ENCODE peak calls at places on chromosome 5, in nine cellular contexts. P is aorta; G is CD8-positive, alpha-beta T cell; O is CD4-positive, alpha-beta T cell; Q is PC-9; E is brain microvascular endothelial cell; D is cardiac muscle cell; H is CD8-positive, alpha-beta memory T cell; W is astrocyte. U is an unnamed sample.

GRCh38 chr5:150502847-150503246 is 5.1 kb upstream of the NDST1 start:
- DNase-seq in P (no peak), G (no peak), O (no peak), Q (no peak), E (no peak), D (no peak), H (no peak), W (no peak), U (no peak)

GRCh38 chr5:171351674-171352073 is 36.0 kb upstream of the NPM1 start:
- DNase-seq in P (no peak), G (no peak), O (no peak), Q (no peak), E (no peak), D (peak; percentile 11), H (no peak), W (no peak), U (no peak)

GRCh38 chr5:56962286-56962685 is 10.4 kb upstream of the MIER3 start:
- DNase-seq in P (no peak), G (no peak), O (no peak), Q (no peak), E (no peak), D (peak; percentile 48), H (no peak), W (no peak), U (no peak)

GRCh38 chr5:10590226-10591047 is 26.6 kb downstream of the ANKRD33B start:
- DNase-seq in P (no peak), G (no peak), O (no peak), Q (peak; percentile 79), E (peak; percentile 53), D (peak; percentile 92), H (no peak), W (peak; percentile 72), U (no peak)

GRCh38 chr5:143440448-143441102 is 37.1 kb upstream of the NR3C1 start:
- DNase-seq in P (no peak), G (no peak), O (no peak), Q (no peak), E (no peak), D (no peak), H (no peak), W (no peak), U (no peak)

GRCh38 chr5:67115804-67116203 is 80.8 kb downstream of the CD180 start:
- DNase-seq in P (no peak), G (no peak), O (no peak), Q (no peak), E (no peak), D (no peak), H (no peak), W (no peak), U (no peak)

GRCh38 chr5:142874537-142874936 is 104.4 kb downstream of the ARHGAP26 start:
- DNase-seq in P (peak; percentile 96), G (no peak), O (no peak), Q (peak; percentile 76), E (peak; percentile 37), D (peak; percentile 83), H (no peak), W (no peak), U (no peak)

GRCh38 chr5:127848098-127848497 is 144.9 kb downstream of the CCDC192 start:
- DNase-seq in P (no peak), G (no peak), O (no peak), Q (no peak), E (no peak), D (no peak), H (no peak), W (no peak), U (no peak)

GRCh38 chr5:31993182-31993961 is 180.7 kb downstream of the GOLPH3 start:
- DNase-seq in P (no peak), G (no peak), O (no peak), Q (no peak), E (peak; percentile 47), D (peak; percentile 63), H (no peak), W (peak; percentile 82), U (no peak)

GRCh38 chr5:30100148-30100547 is 1093.3 kb upstream of the CDH6 start:
- DNase-seq in P (no peak), G (no peak), O (no peak), Q (no peak), E (no peak), D (no peak), H (no peak), W (peak; percentile 4), U (no peak)

DNA sequence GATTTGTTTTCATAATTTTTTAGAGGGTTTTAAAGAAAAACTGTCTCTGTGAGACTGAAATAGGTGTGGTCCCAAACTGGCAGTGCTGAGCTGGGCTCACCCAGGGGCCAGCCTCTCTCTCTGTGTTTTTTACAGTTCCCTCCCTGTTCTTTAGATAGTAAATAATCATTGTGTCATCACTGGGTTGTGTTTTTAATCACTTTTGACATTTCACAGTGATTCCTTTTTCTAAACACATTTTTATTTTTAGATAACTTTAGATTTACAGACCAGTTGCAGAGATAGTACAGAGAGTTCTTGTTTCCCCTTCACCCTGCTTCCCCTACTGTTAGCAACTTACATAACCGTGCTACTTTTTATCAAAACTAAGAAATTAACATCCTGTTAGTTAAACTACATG is 44.4 kb downstream of the MAP1B start:
- DNase-seq in P (no peak), G (no peak), O (no peak), Q (no peak), E (no peak), D (peak; percentile 40), H (no peak), W (no peak), U (no peak)
- H3K27ac ChIP-seq in P (peak overlapping the region; percentile 73), G (no peak overlapping the region), O (no peak overlapping the region), Q (no peak overlapping the region), E (peak overlapping the region; percentile 71), D (peak overlapping the region; percentile 34), H (no peak overlapping the region), W (no peak overlapping the region), U (no peak overlapping the region)

DNA sequence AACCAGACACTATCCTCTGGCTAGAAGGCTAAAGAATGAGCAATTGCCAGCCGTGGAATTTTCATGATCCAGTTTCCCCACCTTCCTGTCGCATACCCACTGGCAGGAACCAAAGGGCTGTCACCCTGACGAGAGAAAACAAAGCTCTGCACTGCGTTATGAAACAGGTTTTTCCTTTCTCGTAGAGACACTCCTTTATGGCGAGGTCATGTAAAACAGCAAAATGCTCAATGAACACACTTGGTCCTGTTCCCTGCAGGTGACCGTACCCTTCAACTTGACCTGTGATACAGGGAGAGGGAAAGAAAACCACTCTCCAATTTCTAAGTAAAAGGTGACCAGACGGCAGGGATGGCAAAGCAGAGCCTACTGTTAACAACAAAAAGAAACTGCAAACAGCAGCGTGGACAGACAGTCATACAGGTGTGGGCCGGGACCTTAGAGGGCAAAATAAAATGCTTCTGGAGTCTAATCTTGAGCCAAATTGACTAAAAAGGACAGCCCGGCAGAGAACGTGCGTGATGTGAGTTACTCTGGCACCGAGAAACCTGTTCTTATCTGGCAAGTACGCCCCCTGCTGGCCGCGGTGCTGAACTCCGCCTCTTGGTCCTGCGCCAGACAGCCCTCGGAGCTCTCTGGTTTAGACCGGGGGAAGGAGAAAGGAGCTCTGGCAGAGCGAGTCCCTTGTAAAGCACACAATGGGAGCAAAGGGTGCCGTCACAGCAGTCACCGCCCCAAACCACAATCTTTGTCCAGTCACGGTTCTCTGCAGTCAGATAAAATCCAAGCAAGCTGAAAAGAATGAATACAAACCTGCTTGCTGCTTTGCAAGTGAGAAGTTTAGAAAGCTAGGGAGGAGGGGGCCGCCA is 98.9 kb downstream of the EFNA5 start:
- DNase-seq in P (peak; percentile 98), G (peak; percentile 93), O (peak; percentile 72), Q (peak; percentile 99), E (peak; percentile 98), D (peak; percentile 98), H (peak; percentile 69), W (peak; percentile 89), U (peak; percentile 73)
- H3K27ac ChIP-seq in P (peak overlapping the region; percentile 31), G (peak overlapping the region; percentile 34), O (no peak overlapping the region), Q (peak overlapping the region; percentile 100), E (peak overlapping the region; percentile 4), D (peak overlapping the region; percentile 45), H (peak overlapping the region; percentile 40), W (no peak overlapping the region), U (peak overlapping the region; percentile 80)

GRCh38 chr5:75668988-75669760 is 48.1 kb downstream of the POC5 start:
- DNase-seq in P (no peak), G (peak; percentile 54), O (peak; percentile 7), Q (peak; percentile 61), E (peak; percentile 40), D (peak; percentile 40), H (peak; percentile 8), W (peak; percentile 15), U (no peak)

GRCh38 chr5:75668348-75668895 is 48.8 kb downstream of the POC5 start:
- DNase-seq in P (no peak), G (no peak), O (no peak), Q (no peak), E (no peak), D (no peak), H (no peak), W (no peak), U (no peak)

GRCh38 chr5:75672616-75673015 is 44.6 kb downstream of the POC5 start:
- DNase-seq in P (no peak), G (no peak), O (no peak), Q (no peak), E (no peak), D (no peak), H (no peak), W (no peak), U (no peak)

GRCh38 chr5:75670571-75670970 is 46.7 kb downstream of the POC5 start:
- DNase-seq in P (no peak), G (no peak), O (no peak), Q (no peak), E (no peak), D (peak; percentile 50), H (no peak), W (no peak), U (no peak)

GRCh38 chr5:75671506-75671905 is 45.7 kb downstream of the POC5 start:
- DNase-seq in P (no peak), G (no peak), O (no peak), Q (no peak), E (no peak), D (peak; percentile 31), H (no peak), W (no peak), U (no peak)
- H3K27ac ChIP-seq in P (no peak overlapping the region), G (no peak overlapping the region), O (no peak overlapping the region), Q (no peak overlapping the region), E (no peak overlapping the region), D (no peak overlapping the region), H (no peak overlapping the region), W (no peak overlapping the region), U (no peak overlapping the region)

GRCh38 chr5:124741711-124742496 is 4.5 kb downstream of the ZNF608 start:
- DNase-seq in P (no peak), G (no peak), O (no peak), Q (peak; percentile 63), E (peak; percentile 94), D (peak; percentile 96), H (no peak), W (peak; percentile 99), U (no peak)

GRCh38 chr5:124744170-124744911 is 2.1 kb downstream of the ZNF608 start:
- DNase-seq in P (peak; percentile 77), G (no peak), O (no peak), Q (no peak), E (no peak), D (peak; percentile 51), H (no peak), W (no peak), U (peak; percentile 27)

GRCh38 chr5:124742521-124742920 is 3.9 kb downstream of the ZNF608 start:
- DNase-seq in P (no peak), G (no peak), O (no peak), Q (no peak), E (no peak), D (no peak), H (no peak), W (no peak), U (no peak)

GRCh38 chr5:124742983-124743533 is 3.4 kb downstream of the ZNF608 start:
- DNase-seq in P (no peak), G (no peak), O (no peak), Q (peak; percentile 74), E (peak; percentile 88), D (peak; percentile 85), H (no peak), W (peak; percentile 94), U (no peak)

GRCh38 chr5:124743534-124744169 is 2.8 kb downstream of the ZNF608 start:
- DNase-seq in P (no peak), G (no peak), O (no peak), Q (no peak), E (no peak), D (no peak), H (no peak), W (no peak), U (no peak)
- H3K27ac ChIP-seq in P (peak overlapping the region; percentile 72), G (no peak overlapping the region), O (no peak overlapping the region), Q (no peak overlapping the region), E (peak overlapping the region; percentile 46), D (peak overlapping the region; percentile 98), H (no peak overlapping the region), W (peak overlapping the region; percentile 96), U (peak overlapping the region; percentile 83)